ENCODE peak calls at places on chromosome 20, in four cellular contexts. J is heart left ventricle, P is GM06990, C is fibroblast of lung. K is an unnamed sample.

GRCh38 chr20:63473555-63474449 is 1.3 kb upstream of the KCNQ2 start:
- DNase-seq in J (no peak), P (no peak), C (no peak), K (no peak)

GRCh38 chr20:38229376-38230252 is 30.9 kb downstream of the KIAA1755 start:
- DNase-seq in J (peak; percentile 17), P (no peak), C (peak; percentile 50), K (peak; percentile 46)

GRCh38 chr20:1185781-1186334 is 1.1 kb upstream of the TMEM74B start:
- DNase-seq in J (peak; percentile 47), P (no peak), C (peak; percentile 37), K (peak; percentile 41)

GRCh38 chr20:38303908-38304379 is at the start of gene BPI:
- DNase-seq in J (peak; percentile 45), P (no peak), C (no peak), K (no peak)

GRCh38 chr20:33006776-33007375 is 628 bp upstream of the BPIFB2 start:
- DNase-seq in J (no peak), P (no peak), C (no peak), K (no peak)

GRCh38 chr20:34639755-34640222 is 37.1 kb downstream of the PIGU start:
- DNase-seq in J (no peak), P (no peak), C (no peak), K (no peak)

GRCh38 chr20:63027425-63028389 is 20.9 kb upstream of the BHLHE23 start:
- DNase-seq in J (no peak), P (no peak), C (no peak), K (no peak)

GRCh38 chr20:12827796-12828406 is 180.9 kb upstream of the SPTLC3 start:
- DNase-seq in J (no peak), P (no peak), C (no peak), K (no peak)

GRCh38 chr20:56706867-56707360 is 77.8 kb downstream of the TFAP2C start:
- DNase-seq in J (no peak), P (no peak), C (no peak), K (no peak)

GRCh38 chr20:1086273-1087213 is 31.9 kb upstream of the PSMF1 start:
- DNase-seq in J (no peak), P (peak; percentile 39), C (no peak), K (no peak)

GRCh38 chr20:57421258-57422220 is 30.3 kb downstream of the RBM38 start:
- DNase-seq in J (no peak), P (no peak), C (no peak), K (no peak)

GRCh38 chr20:37943501-37944455 is 40.9 kb downstream of the VSTM2L start:
- DNase-seq in J (no peak), P (no peak), C (no peak), K (no peak)

GRCh38 chr20:58888521-58889333 is 36.2 kb downstream of the GNAS start:
- DNase-seq in J (peak; percentile 82), P (peak; percentile 91), C (peak; percentile 80), K (peak; percentile 73)

GRCh38 chr20:64142546-64142945 is 21.7 kb upstream of the MYT1 start:
- DNase-seq in J (peak; percentile 5), P (no peak), C (no peak), K (no peak)

GRCh38 chr20:50163570-50164317 is 10.2 kb upstream of the PEDS1 start:
- DNase-seq in J (peak; percentile 60), P (no peak), C (peak; percentile 36), K (peak; percentile 72)

GRCh38 chr20:19875746-19876145 is 117.7 kb downstream of the RIN2 start:
- DNase-seq in J (no peak), P (no peak), C (no peak), K (peak; percentile 11)

GRCh38 chr20:20010639-20011500 is 6.3 kb upstream of the NAA20 start:
- DNase-seq in J (no peak), P (no peak), C (peak; percentile 91), K (peak; percentile 75)

GRCh38 chr20:34574426-34574825 is 15.9 kb downstream of the MAP1LC3A start:
- DNase-seq in J (no peak), P (no peak), C (no peak), K (no peak)

GRCh38 chr20:10906830-10907229 is 233.0 kb upstream of the JAG1 start:
- DNase-seq in J (no peak), P (no peak), C (no peak), K (peak; percentile 38)

GRCh38 chr20:37152284-37152683 is 26.8 kb upstream of the RPN2 start:
- DNase-seq in J (no peak), P (no peak), C (no peak), K (no peak)

GRCh38 chr20:63501818-63502670 is 3.2 kb upstream of the EEF1A2 start:
- DNase-seq in J (peak; percentile 90), P (no peak), C (no peak), K (no peak)

GRCh38 chr20:20820104-20820503 is 107.7 kb upstream of the RALGAPA2 start:
- DNase-seq in J (no peak), P (no peak), C (no peak), K (peak; percentile 5)

GRCh38 chr20:62367136-62367482 is at the start of gene LAMA5:
- DNase-seq in J (peak; percentile 65), P (no peak), C (no peak), K (no peak)

GRCh38 chr20:36604952-36605308 is 649 bp upstream of the RAB5IF start:
- DNase-seq in J (peak; percentile 44), P (peak; percentile 86), C (no peak), K (peak; percentile 19)

GRCh38 chr20:17873410-17874270 is 95.0 kb downstream of the SNX5 start:
- DNase-seq in J (peak; percentile 89), P (no peak), C (peak; percentile 97), K (peak; percentile 97)

GRCh38 chr20:41201760-41202159 is 64.4 kb downstream of the PLCG1 start:
- DNase-seq in J (no peak), P (no peak), C (no peak), K (no peak)

GRCh38 chr20:41202426-41202825 is 65.1 kb downstream of the PLCG1 start:
- DNase-seq in J (no peak), P (no peak), C (no peak), K (no peak)

GRCh38 chr20:41205313-41205712 is 68.0 kb downstream of the PLCG1 start:
- DNase-seq in J (peak; percentile 47), P (no peak), C (no peak), K (no peak)

GRCh38 chr20:41203660-41204059 is 66.3 kb downstream of the PLCG1 start:
- DNase-seq in J (no peak), P (no peak), C (no peak), K (no peak)

DNA sequence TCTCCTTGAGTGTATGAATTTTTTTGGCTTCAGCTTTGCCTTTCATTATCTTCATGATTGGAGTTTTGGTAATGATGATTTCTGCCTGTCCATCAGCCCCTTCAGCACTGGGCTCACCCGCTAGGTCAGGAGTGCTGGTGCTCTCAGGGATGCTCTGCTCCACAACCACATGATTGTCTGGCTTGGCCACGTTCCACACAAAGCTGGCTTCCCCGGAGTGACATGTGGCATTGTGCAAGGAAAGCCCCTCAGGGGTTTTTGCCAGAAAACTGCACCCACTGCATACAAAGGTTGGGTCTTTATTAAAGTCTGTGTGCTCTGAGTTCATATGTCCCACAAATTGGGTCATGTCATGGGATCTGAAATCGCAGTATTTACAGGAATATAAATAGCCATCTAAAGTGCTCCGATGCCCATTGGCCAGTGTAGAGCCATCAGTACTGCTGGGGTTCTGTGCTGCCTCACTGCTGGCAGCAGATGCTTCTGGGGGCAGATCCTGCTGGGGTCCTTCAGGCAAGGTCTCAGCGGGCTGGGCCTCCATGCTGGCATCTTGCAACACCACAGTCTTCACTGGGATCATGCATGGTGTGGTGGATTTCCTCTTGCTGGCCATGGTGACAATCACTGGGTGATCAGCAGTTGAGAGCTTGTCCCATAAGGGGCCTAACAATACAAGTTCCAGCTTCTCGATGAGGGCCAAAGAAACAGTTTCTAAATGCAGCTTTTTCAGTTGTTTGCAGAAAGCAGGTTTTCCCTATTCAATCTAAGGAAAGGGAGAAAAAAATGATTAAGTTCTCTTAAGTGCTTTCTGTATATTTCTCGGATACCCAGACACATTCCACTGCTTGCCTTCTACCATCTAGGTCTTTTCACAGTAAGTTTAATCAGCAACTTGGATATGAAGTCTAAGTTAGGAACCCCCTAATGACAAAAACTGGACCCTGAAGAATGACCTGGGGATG is 67.2 kb downstream of the PLCG1 start:
- DNase-seq in J (no peak), P (no peak), C (no peak), K (no peak)
- H3K4me3 ChIP-seq in J (no peak overlapping the region), P (no peak overlapping the region), C (no peak overlapping the region), K (no peak overlapping the region)

GRCh38 chr20:61295726-61296628 is 43.9 kb downstream of the CDH4 start:
- DNase-seq in J (no peak), P (no peak), C (no peak), K (no peak)
- TF ChIP-seq CTCF in J (no peak), P (no peak), C (no peak), K (no peak)

DNA sequence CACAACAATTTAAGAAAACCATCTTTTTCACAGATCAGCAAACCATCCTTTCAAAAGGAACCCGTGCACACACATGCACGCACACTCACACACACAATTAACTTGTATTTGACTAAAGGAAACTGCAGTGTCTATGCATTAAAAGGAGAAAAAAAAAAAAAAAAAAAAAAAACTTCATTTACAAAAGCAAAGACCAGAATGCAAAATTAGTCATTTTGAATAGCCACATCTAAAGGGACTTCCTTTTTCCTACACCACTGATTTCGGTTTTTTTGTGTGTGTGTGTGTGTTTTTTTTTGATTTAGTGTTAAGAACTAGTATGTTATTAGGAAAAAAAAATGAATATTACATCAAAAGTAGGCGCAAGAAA is 6.3 kb downstream of the ZMYND8 start:
- DNase-seq in J (no peak), P (peak; percentile 29), C (no peak), K (no peak)
- H3K4me3 ChIP-seq in J (no peak overlapping the region), P (peak overlapping the region; percentile 73), C (no peak overlapping the region), K (no peak overlapping the region)

GRCh38 chr20:16748058-16748457 is at the start of gene OTOR:
- DNase-seq in J (no peak), P (no peak), C (no peak), K (no peak)

GRCh38 chr20:16752901-16753300 is 4.7 kb downstream of the OTOR start:
- DNase-seq in J (no peak), P (no peak), C (no peak), K (no peak)

GRCh38 chr20:16752082-16752481 is 3.9 kb downstream of the OTOR start:
- DNase-seq in J (no peak), P (no peak), C (no peak), K (no peak)

GRCh38 chr20:16747291-16747811 is 807 bp upstream of the OTOR start:
- DNase-seq in J (no peak), P (no peak), C (no peak), K (no peak)

GRCh38 chr20:16749573-16749972 is 1.4 kb downstream of the OTOR start:
- DNase-seq in J (no peak), P (no peak), C (no peak), K (no peak)
- TF ChIP-seq CTCF in J (no peak), P (peak; percentile 9), C (peak; percentile 8), K (no peak)

GRCh38 chr20:25478889-25479568 is 71.6 kb downstream of the GINS1 start:
- DNase-seq in J (no peak), P (no peak), C (no peak), K (no peak)
- H3K4me3 ChIP-seq in J (no peak overlapping the region), P (no peak overlapping the region), C (no peak overlapping the region), K (no peak overlapping the region)

GRCh38 chr20:2468581-2469407 is 1.8 kb downstream of the SNRPB start:
- DNase-seq in J (no peak), P (no peak), C (peak; percentile 23), K (peak; percentile 23)
- TF ChIP-seq CTCF in J (no peak), P (no peak), C (no peak), K (no peak)

K was measured in fibroblast of mammary gland.